ENCODE peak calls at places on chromosomes 12 and 14, in four cellular contexts. One of them, this sample, is unnamed.

GRCh38 chr12:115404761-115405470 is 720.9 kb upstream of the TBX3 start:
- DNase-seq in tibial nerve: no peak
- DNase-seq in tibial artery: no peak
- DNase-seq in AG04449: peak
- DNase-seq in this sample: no peak

GRCh38 chr12:95988506-95989275 is 7.5 kb downstream of the HAL start:
- DNase-seq in tibial nerve: no peak
- DNase-seq in tibial artery: no peak
- DNase-seq in AG04449: no peak
- DNase-seq in this sample: no peak

GRCh38 chr12:127722651-127723050 is 544.3 kb upstream of the TMEM132C start:
- DNase-seq in tibial nerve: no peak
- DNase-seq in tibial artery: no peak
- DNase-seq in AG04449: no peak
- DNase-seq in this sample: no peak

GRCh38 chr14:75554482-75554881 is 23.9 kb upstream of the FLVCR2 start:
- DNase-seq in tibial nerve: no peak
- DNase-seq in tibial artery: no peak
- DNase-seq in AG04449: no peak
- DNase-seq in this sample: no peak

GRCh38 chr12:65643595-65644386 is 180.5 kb upstream of the HMGA2 start:
- DNase-seq in tibial nerve: no peak
- DNase-seq in tibial artery: no peak
- DNase-seq in AG04449: no peak
- DNase-seq in this sample: no peak

GRCh38 chr12:42834062-42834461 is 244.5 kb upstream of the PRICKLE1 start:
- DNase-seq in tibial nerve: no peak
- DNase-seq in tibial artery: no peak
- DNase-seq in AG04449: no peak
- DNase-seq in this sample: no peak

GRCh38 chr14:21486640-21487087 is 9.7 kb downstream of the TOX4 start:
- DNase-seq in tibial nerve: no peak
- DNase-seq in tibial artery: no peak
- DNase-seq in AG04449: peak
- DNase-seq in this sample: no peak

GRCh38 chr14:52919971-52920370 is 30.9 kb downstream of the FERMT2 start:
- DNase-seq in tibial nerve: no peak
- DNase-seq in tibial artery: no peak
- DNase-seq in AG04449: no peak
- DNase-seq in this sample: no peak

GRCh38 chr14:102500190-102500661 is 9.3 kb downstream of the ANKRD9 start:
- DNase-seq in tibial nerve: peak
- DNase-seq in tibial artery: peak
- DNase-seq in AG04449: no peak
- DNase-seq in this sample: peak

GRCh38 chr14:93007225-93007997 is 84.5 kb downstream of the CHGA start:
- DNase-seq in tibial nerve: no peak
- DNase-seq in tibial artery: peak
- DNase-seq in AG04449: no peak
- DNase-seq in this sample: no peak

GRCh38 chr12:22238211-22238610 is 96.3 kb downstream of the ST8SIA1 start:
- DNase-seq in tibial nerve: no peak
- DNase-seq in tibial artery: no peak
- DNase-seq in AG04449: no peak
- DNase-seq in this sample: no peak

GRCh38 chr12:107145397-107145796 is 52.0 kb upstream of the CRY1 start:
- DNase-seq in tibial nerve: no peak
- DNase-seq in tibial artery: no peak
- DNase-seq in AG04449: no peak
- DNase-seq in this sample: no peak

GRCh38 chr12:51926718-51927117 is 19.4 kb downstream of the ACVRL1 start:
- DNase-seq in tibial nerve: no peak
- DNase-seq in tibial artery: peak
- DNase-seq in AG04449: no peak
- DNase-seq in this sample: peak

GRCh38 chr14:55115861-55116245 is 13.2 kb upstream of the LGALS3 start:
- DNase-seq in tibial nerve: no peak
- DNase-seq in tibial artery: no peak
- DNase-seq in AG04449: no peak
- DNase-seq in this sample: no peak

GRCh38 chr12:24177889-24178288 is 228.4 kb upstream of the SOX5 start:
- DNase-seq in tibial nerve: no peak
- DNase-seq in tibial artery: no peak
- DNase-seq in AG04449: no peak
- DNase-seq in this sample: no peak

GRCh38 chr12:15788266-15789214 is 648 bp downstream of the EPS8 start:
- DNase-seq in tibial nerve: peak
- DNase-seq in tibial artery: no peak
- DNase-seq in AG04449: no peak
- DNase-seq in this sample: peak

GRCh38 chr14:64919618-64920017 is 5.4 kb downstream of the CHURC1 start:
- DNase-seq in tibial nerve: no peak
- DNase-seq in tibial artery: no peak
- DNase-seq in AG04449: no peak
- DNase-seq in this sample: no peak

GRCh38 chr14:67418368-67419174 is 6.6 kb upstream of the PLEK2 start:
- DNase-seq in tibial nerve: no peak
- DNase-seq in tibial artery: no peak
- DNase-seq in AG04449: no peak
- DNase-seq in this sample: no peak

GRCh38 chr14:91252901-91253794 is 8.6 kb upstream of the GPR68 start:
- DNase-seq in tibial nerve: no peak
- DNase-seq in tibial artery: no peak
- DNase-seq in AG04449: no peak
- DNase-seq in this sample: no peak

GRCh38 chr12:8012910-8013309 is 19.6 kb upstream of the FOXJ2 start:
- DNase-seq in tibial nerve: no peak
- DNase-seq in tibial artery: no peak
- DNase-seq in AG04449: no peak
- DNase-seq in this sample: no peak
- TF ChIP-seq CTCF in tibial nerve: no peak
- TF ChIP-seq CTCF in tibial artery: no peak
- TF ChIP-seq CTCF in AG04449: no peak
- TF ChIP-seq CTCF in this sample: no peak

DNA sequence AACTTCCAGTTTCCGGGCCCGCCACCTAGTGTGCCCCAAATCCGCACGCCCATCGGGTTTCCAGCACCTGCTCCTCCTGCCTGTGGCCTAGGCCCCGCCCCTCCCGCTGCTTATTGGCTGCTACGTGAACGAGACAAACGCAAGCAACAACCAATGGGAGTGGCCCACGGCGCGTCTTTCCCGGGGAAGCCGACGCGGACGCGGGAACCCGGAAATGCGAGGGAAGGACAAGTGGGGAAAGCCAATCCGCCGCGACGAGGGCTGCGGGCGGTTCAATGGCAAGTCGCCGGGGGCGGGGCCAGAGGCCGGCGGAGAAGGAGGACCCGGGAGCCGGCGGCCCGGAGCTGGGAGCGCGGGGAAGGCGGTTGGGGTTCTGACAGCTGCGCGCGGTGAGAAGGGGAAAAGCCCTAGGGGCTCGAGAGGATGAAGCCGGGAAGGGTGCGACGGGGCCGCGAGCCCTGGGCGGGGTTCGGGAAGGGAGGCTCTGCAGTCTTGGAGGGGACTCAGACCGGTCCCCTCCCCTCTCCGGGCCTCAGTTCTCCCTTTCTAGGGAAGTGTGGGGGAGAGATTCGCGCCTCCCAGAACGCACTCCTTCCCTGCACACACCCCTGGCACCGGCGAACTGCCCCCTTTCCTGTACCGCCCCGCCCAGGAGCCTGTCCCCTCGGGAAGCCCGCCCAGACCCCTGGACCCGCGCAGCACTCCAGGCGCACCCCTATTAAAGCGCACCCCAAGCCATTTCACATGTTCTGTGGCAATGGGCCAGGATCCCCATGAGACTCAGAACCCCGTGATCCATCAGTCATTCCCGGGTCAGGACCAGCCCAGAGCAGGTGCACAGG is at the start of gene FICD:
- DNase-seq in tibial nerve: peak
- DNase-seq in tibial artery: peak
- DNase-seq in AG04449: peak
- DNase-seq in this sample: peak
- TF ChIP-seq CTCF in tibial nerve: no peak
- TF ChIP-seq CTCF in tibial artery: no peak
- TF ChIP-seq CTCF in AG04449: no peak
- TF ChIP-seq CTCF in this sample: no peak

GRCh38 chr12:56007148-56007891 is 10.2 kb downstream of the SUOX start:
- DNase-seq in tibial nerve: peak
- DNase-seq in tibial artery: peak
- DNase-seq in AG04449: peak
- DNase-seq in this sample: peak
- TF ChIP-seq CTCF in tibial nerve: no peak
- TF ChIP-seq CTCF in tibial artery: no peak
- TF ChIP-seq CTCF in AG04449: no peak
- TF ChIP-seq CTCF in this sample: no peak

GRCh38 chr14:68816183-68816942 is 23.5 kb upstream of the ZFP36L1 start:
- DNase-seq in tibial nerve: peak
- DNase-seq in tibial artery: peak
- DNase-seq in AG04449: no peak
- DNase-seq in this sample: peak

GRCh38 chr14:68815288-68816182 is 22.7 kb upstream of the ZFP36L1 start:
- DNase-seq in tibial nerve: peak
- DNase-seq in tibial artery: peak
- DNase-seq in AG04449: no peak
- DNase-seq in this sample: peak

GRCh38 chr14:68817513-68818212 is 24.8 kb upstream of the ZFP36L1 start:
- DNase-seq in tibial nerve: no peak
- DNase-seq in tibial artery: no peak
- DNase-seq in AG04449: no peak
- DNase-seq in this sample: no peak

GRCh38 chr14:68819260-68819691 is 26.4 kb upstream of the ZFP36L1 start:
- DNase-seq in tibial nerve: no peak
- DNase-seq in tibial artery: no peak
- DNase-seq in AG04449: no peak
- DNase-seq in this sample: no peak

GRCh38 chr14:68816943-68817430 is 24.1 kb upstream of the ZFP36L1 start:
- DNase-seq in tibial nerve: no peak
- DNase-seq in tibial artery: no peak
- DNase-seq in AG04449: no peak
- DNase-seq in this sample: no peak
- TF ChIP-seq CTCF in tibial nerve: no peak
- TF ChIP-seq CTCF in tibial artery: peak
- TF ChIP-seq CTCF in AG04449: no peak
- TF ChIP-seq CTCF in this sample: no peak

This sample was measured in suprapubic skin.